ENCODE peak calls at places on chromosomes 13 and 19, in seven cellular contexts. O is HFF-Myc, P is body of pancreas, A is GM23338, C is AG04449, R is heart left ventricle, H is NT2/D1. U is an unnamed sample.

GRCh38 chr19:14775855-14776254 is 2.5 kb downstream of the ADGRE2 start:
- DNase-seq in O (no peak), P (no peak), A (peak), C (no peak), R (peak), H (no peak), U (peak)

GRCh38 chr19:32879741-32880140 is 10.2 kb upstream of the SLC7A9 start:
- DNase-seq in O (no peak), P (no peak), A (no peak), C (no peak), R (no peak), H (no peak), U (no peak)

GRCh38 chr19:4369109-4369887 is 25.9 kb downstream of the MPND start:
- DNase-seq in O (no peak), P (peak), A (peak), C (no peak), R (peak), H (no peak), U (no peak)

GRCh38 chr13:38993381-38993780 is 2.8 kb upstream of the STOML3 start:
- DNase-seq in O (no peak), P (no peak), A (no peak), C (no peak), R (no peak), H (no peak), U (no peak)

GRCh38 chr13:68056816-68057710 is 826.9 kb upstream of the PCDH9 start:
- DNase-seq in O (no peak), P (peak), A (peak), C (no peak), R (no peak), H (no peak), U (no peak)

GRCh38 chr19:19461671-19462622 is 53.4 kb downstream of the TSSK6 start:
- DNase-seq in O (no peak), P (peak), A (peak), C (no peak), R (peak), H (no peak), U (peak)

GRCh38 chr13:98999635-98999952 is 21.7 kb upstream of the DOCK9 start:
- DNase-seq in O (no peak), P (no peak), A (no peak), C (no peak), R (no peak), H (no peak), U (peak)

GRCh38 chr13:73293902-73294523 is 235.2 kb downstream of the KLF5 start:
- DNase-seq in O (no peak), P (no peak), A (no peak), C (no peak), R (no peak), H (peak), U (no peak)

GRCh38 chr13:99258946-99259345 is 767 bp upstream of the GPR18 start:
- DNase-seq in O (no peak), P (no peak), A (no peak), C (no peak), R (no peak), H (no peak), U (no peak)

GRCh38 chr13:45269204-45269603 is 68.4 kb upstream of the KCTD4 start:
- DNase-seq in O (no peak), P (no peak), A (peak), C (no peak), R (no peak), H (no peak), U (no peak)

GRCh38 chr13:35475131-35475959 is 1.1 kb downstream of the MAB21L1 start:
- DNase-seq in O (no peak), P (no peak), A (peak), C (no peak), R (peak), H (no peak), U (peak)

GRCh38 chr13:41457589-41458186 is 338 bp downstream of the RGCC start:
- DNase-seq in O (no peak), P (no peak), A (peak), C (no peak), R (peak), H (no peak), U (no peak)

GRCh38 chr13:39616087-39616694 is 13.2 kb upstream of the LHFPL6 start:
- DNase-seq in O (peak), P (peak), A (peak), C (no peak), R (peak), H (peak), U (peak)

GRCh38 chr19:15562861-15563260 is 52.2 kb upstream of the CYP4F8 start:
- DNase-seq in O (peak), P (peak), A (no peak), C (no peak), R (no peak), H (no peak), U (peak)

GRCh38 chr19:4144666-4145261 is 8.7 kb upstream of the CREB3L3 start:
- DNase-seq in O (no peak), P (no peak), A (no peak), C (no peak), R (no peak), H (no peak), U (peak)

GRCh38 chr13:67123165-67123564 is 107.0 kb downstream of the PCDH9 start:
- DNase-seq in O (no peak), P (no peak), A (no peak), C (no peak), R (no peak), H (no peak), U (no peak)

GRCh38 chr19:48962029-48962848 is 2.9 kb upstream of the FTL start:
- DNase-seq in O (no peak), P (peak), A (peak), C (no peak), R (peak), H (no peak), U (peak)

GRCh38 chr19:41001243-41001971 is 10.3 kb downstream of the CYP2B6 start:
- DNase-seq in O (no peak), P (no peak), A (peak), C (no peak), R (no peak), H (no peak), U (no peak)

GRCh38 chr13:49373699-49374098 is 70.2 kb downstream of the CAB39L start:
- DNase-seq in O (no peak), P (no peak), A (no peak), C (no peak), R (no peak), H (no peak), U (no peak)

GRCh38 chr13:76522083-76522755 is 364.0 kb downstream of the KCTD12 start:
- DNase-seq in O (peak), P (no peak), A (peak), C (no peak), R (no peak), H (peak), U (no peak)

GRCh38 chr19:38506723-38507550 is 73.4 kb downstream of the RYR1 start:
- DNase-seq in O (peak), P (peak), A (peak), C (no peak), R (peak), H (peak), U (peak)

GRCh38 chr13:64078025-64078424 is 2662.4 kb upstream of the PCDH20 start:
- DNase-seq in O (no peak), P (no peak), A (no peak), C (no peak), R (no peak), H (no peak), U (no peak)

GRCh38 chr19:37979547-37980082 is 72.6 kb downstream of the SIPA1L3 start:
- DNase-seq in O (no peak), P (no peak), A (no peak), C (no peak), R (no peak), H (no peak), U (no peak)

GRCh38 chr19:7478173-7478842 is 10.5 kb downstream of the PEX11G start:
- DNase-seq in O (no peak), P (no peak), A (no peak), C (no peak), R (no peak), H (no peak), U (no peak)

GRCh38 chr13:98707309-98707999 is 45.0 kb downstream of the SLC15A1 start:
- DNase-seq in O (no peak), P (no peak), A (no peak), C (no peak), R (no peak), H (no peak), U (no peak)

GRCh38 chr19:56119585-56119978 is 1.5 kb downstream of the ZNF787 start:
- DNase-seq in O (no peak), P (peak), A (no peak), C (peak), R (no peak), H (no peak), U (peak)

GRCh38 chr13:46899801-46900200 is 2.9 kb upstream of the HTR2A start:
- DNase-seq in O (no peak), P (no peak), A (no peak), C (no peak), R (no peak), H (no peak), U (no peak)

GRCh38 chr13:46893221-46893620 is 3.6 kb downstream of the HTR2A start:
- DNase-seq in O (no peak), P (no peak), A (peak), C (no peak), R (no peak), H (no peak), U (no peak)

GRCh38 chr13:46894534-46894906 is 2.3 kb downstream of the HTR2A start:
- DNase-seq in O (no peak), P (no peak), A (no peak), C (no peak), R (no peak), H (no peak), U (no peak)

GRCh38 chr13:46896346-46897138 is at the start of gene HTR2A:
- DNase-seq in O (no peak), P (peak), A (peak), C (no peak), R (no peak), H (no peak), U (no peak)

GRCh38 chr13:46893820-46894533 is 2.9 kb downstream of the HTR2A start:
- DNase-seq in O (no peak), P (peak), A (peak), C (no peak), R (peak), H (no peak), U (peak)
- H3K4me3 ChIP-seq in O (peak), P (peak), A (peak), C (peak), R (peak), H (peak), U (peak)

GRCh38 chr19:18321729-18322091 is 1.2 kb downstream of the LSM4 start:
- DNase-seq in O (no peak), P (no peak), A (no peak), C (no peak), R (no peak), H (no peak), U (no peak)
- H3K4me3 ChIP-seq in O (peak), P (no peak), A (peak), C (peak), R (no peak), H (peak), U (peak)

GRCh38 chr19:17861542-17862402 is 2.1 kb downstream of the RPL18A start:
- DNase-seq in O (no peak), P (no peak), A (no peak), C (no peak), R (no peak), H (no peak), U (no peak)
- H3K4me3 ChIP-seq in O (peak), P (no peak), A (peak), C (peak), R (no peak), H (peak), U (peak)

GRCh38 chr19:12995596-12996541 is 594 bp downstream of the NFIX start:
- DNase-seq in O (no peak), P (no peak), A (no peak), C (no peak), R (peak), H (no peak), U (peak)

GRCh38 chr19:12996542-12997094 is 1.3 kb downstream of the NFIX start:
- DNase-seq in O (no peak), P (peak), A (peak), C (no peak), R (peak), H (no peak), U (peak)

GRCh38 chr19:13001166-13001501 is 5.9 kb downstream of the NFIX start:
- DNase-seq in O (no peak), P (no peak), A (no peak), C (no peak), R (no peak), H (no peak), U (no peak)

GRCh38 chr19:12997225-12997966 is 2.1 kb downstream of the NFIX start:
- DNase-seq in O (no peak), P (no peak), A (no peak), C (no peak), R (no peak), H (no peak), U (no peak)

DNA sequence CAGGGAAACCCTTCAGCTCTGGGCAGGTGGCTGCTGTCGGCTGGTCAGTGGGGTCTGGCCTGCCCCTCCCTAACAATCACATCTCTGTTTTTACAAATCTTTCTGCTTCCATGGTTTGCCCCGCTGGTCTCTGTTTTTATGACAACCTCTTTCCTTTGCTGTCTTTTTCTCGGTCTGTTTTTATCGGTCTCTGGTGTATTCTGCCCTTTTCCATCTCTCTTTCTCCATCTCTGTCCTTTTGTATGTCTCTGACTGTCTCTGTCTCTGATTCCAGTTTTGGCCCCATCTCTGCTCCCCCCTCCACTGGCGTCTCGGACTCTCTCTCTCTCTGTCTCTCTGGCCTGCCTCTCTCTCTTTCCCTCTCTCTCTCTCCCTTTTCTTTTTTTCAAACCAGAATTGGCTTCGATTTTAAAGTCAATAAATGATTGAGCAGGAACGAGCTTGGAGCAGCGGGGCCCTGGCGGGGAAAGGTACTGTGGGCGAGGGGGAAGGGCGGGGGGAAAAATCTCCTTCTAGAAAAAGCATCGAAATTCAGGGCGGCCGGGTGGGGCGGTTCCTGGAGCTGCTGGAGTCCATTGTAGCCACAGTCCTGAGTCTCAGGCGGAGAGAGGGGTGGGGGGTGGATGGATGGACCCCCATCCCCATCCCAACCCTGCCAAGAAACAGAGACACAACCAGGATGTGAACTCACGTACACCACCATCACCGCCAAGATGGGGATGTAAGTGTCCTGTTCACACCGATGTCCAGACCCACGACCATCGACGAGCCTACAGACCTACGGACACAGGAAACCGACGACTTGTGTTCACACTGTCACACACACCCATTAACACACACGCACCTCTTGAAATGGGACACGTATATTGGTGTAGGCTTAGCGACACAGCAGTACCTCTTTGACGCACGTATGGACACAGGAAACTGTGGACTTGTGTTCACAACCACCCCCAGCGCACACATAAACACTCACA is 3.0 kb downstream of the NFIX start:
- DNase-seq in O (no peak), P (no peak), A (no peak), C (no peak), R (no peak), H (no peak), U (no peak)
- H3K4me3 ChIP-seq in O (peak), P (no peak), A (no peak), C (peak), R (no peak), H (no peak), U (no peak)

GRCh38 chr13:112792511-112792910 is 102.7 kb downstream of the ATP11A start:
- DNase-seq in O (no peak), P (no peak), A (no peak), C (no peak), R (no peak), H (no peak), U (no peak)

GRCh38 chr13:112793545-112794445 is 104.0 kb downstream of the ATP11A start:
- DNase-seq in O (no peak), P (no peak), A (no peak), C (no peak), R (no peak), H (no peak), U (no peak)

GRCh38 chr13:112795277-112795676 is 105.4 kb downstream of the ATP11A start:
- DNase-seq in O (no peak), P (no peak), A (no peak), C (no peak), R (no peak), H (no peak), U (no peak)

GRCh38 chr13:112790735-112791641 is 101.2 kb downstream of the ATP11A start:
- DNase-seq in O (no peak), P (no peak), A (no peak), C (no peak), R (no peak), H (no peak), U (no peak)

DNA sequence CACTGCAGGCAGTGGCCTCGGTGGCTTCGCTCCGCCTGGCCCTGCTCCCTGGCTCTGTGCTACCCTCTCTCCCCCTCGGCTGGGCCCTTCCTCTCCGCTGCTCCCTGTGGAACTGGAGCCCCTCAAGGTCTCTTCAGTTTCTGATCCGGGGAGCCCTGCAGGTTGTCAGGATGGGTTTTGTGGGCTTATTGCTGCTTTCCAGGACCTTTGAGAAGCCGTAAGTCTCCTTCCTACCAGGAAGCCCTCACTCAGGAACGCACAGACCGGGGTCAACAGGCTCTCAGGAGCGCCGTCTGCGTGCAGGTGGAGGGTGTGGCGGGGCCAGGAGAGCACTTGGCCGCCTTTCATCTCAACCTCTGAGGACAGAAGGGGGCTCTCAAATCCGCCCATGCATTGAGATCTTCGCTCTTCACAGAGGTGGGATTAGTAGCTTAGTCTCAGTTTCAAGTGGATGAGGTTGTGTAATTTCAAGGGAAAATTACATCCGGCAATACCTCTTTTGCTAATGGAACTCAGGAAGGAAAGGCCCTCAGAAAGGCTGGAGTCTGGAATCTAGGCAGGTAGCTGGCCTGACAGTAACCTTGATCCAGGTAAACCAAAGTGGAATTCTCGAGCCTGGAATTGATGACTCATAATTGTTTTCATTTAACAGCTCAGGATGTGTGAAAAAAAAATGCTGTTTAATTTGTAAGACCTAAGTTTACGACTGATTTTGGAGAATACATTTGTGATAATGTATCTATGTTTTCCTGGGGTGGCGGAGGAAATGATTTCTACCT is 102.0 kb downstream of the ATP11A start:
- DNase-seq in O (no peak), P (no peak), A (no peak), C (no peak), R (no peak), H (no peak), U (no peak)
- H3K4me3 ChIP-seq in O (no peak), P (no peak), A (no peak), C (no peak), R (no peak), H (no peak), U (no peak)

U was measured in foreskin fibroblast.